ENCODE peak calls at places on chromosomes 12 and 14, in four cellular contexts. W is HepG2, Y is HCT116, R is H1. C is an unnamed sample. For H3K36me3, the result is how much of the 10 kb centered on the place peaks cover.

GRCh38 chr12:127664901-127665300 is 602.1 kb upstream of the TMEM132C start:
- DNase-seq in R (no peak), W (no peak), Y (no peak), C (no peak)

GRCh38 chr12:79691299-79692248 is 810 bp upstream of the PAWR start:
- DNase-seq in W (peak), Y (no peak), R (no peak), C (peak)

GRCh38 chr14:51539571-51540037 is 112.1 kb upstream of the FRMD6 start:
- DNase-seq in R (no peak), W (no peak), Y (no peak), C (no peak)

GRCh38 chr14:50947446-50947845 is 3.2 kb upstream of the PYGL start:
- DNase-seq in R (no peak), W (peak), Y (no peak), C (no peak)

GRCh38 chr12:90460681-90461080 is 494.3 kb downstream of the CCER1 start:
- DNase-seq in Y (no peak), W (no peak), R (no peak), C (no peak)

GRCh38 chr12:117850048-117850447 is 118.7 kb downstream of the KSR2 start:
- DNase-seq in W (peak), R (peak), Y (peak), C (no peak)

GRCh38 chr12:119259483-119259882 is 75.0 kb upstream of the CCDC60 start:
- DNase-seq in R (no peak), W (no peak), Y (no peak), C (no peak)

GRCh38 chr12:115020091-115020490 is 336.1 kb upstream of the TBX3 start:
- DNase-seq in W (no peak), Y (no peak), R (no peak), C (no peak)

DNA sequence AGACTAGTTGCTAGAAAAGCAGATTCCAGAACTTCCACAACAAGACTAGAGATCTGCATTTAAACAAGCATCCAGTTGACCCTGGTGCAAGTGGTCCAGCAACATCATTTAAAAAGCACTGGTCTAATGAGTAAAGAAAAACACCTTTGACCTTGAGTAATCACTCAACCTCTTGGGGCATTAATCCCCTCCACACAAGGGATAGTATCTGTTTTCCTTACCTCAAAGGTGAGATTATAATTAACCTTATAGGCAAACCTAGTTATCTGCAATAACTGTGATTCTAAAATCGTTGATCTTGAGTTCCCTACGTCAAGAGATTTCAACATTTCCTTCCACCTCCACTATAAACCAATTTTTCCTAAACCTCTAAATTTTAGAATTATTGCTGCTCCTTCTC is 1.1 kb downstream of the KDM5A start:
- DNase-seq in R (no peak), W (no peak), Y (no peak), C (no peak)
- H3K27ac ChIP-seq in R (no peak), W (peak), Y (peak), C (peak)

GRCh38 chr14:95452890-95453712 is 63.3 kb downstream of the SYNE3 start:
- DNase-seq in W (peak), R (no peak), Y (no peak), C (no peak)
- H3K36me3 ChIP-seq in W (under half), R (under half), Y (under half), C (under half)

GRCh38 chr12:131380961-131381705 is 329.8 kb upstream of the SFSWAP start:
- DNase-seq in Y (no peak), W (no peak), R (peak), C (no peak)
- TF ChIP-seq SIN3A in Y (no peak), W (no peak), R (no peak), C (no peak)

GRCh38 chr14:69685217-69685616 is 73.8 kb downstream of the SUSD6 start:
- DNase-seq in Y (no peak), W (no peak), R (no peak), C (peak)

GRCh38 chr14:69682607-69683263 is 71.3 kb downstream of the SUSD6 start:
- DNase-seq in Y (no peak), R (no peak), W (peak), C (no peak)

GRCh38 chr14:69685716-69686115 is 74.3 kb downstream of the SUSD6 start:
- DNase-seq in Y (no peak), R (no peak), W (peak), C (no peak)

GRCh38 chr14:69684461-69685183 is 73.2 kb downstream of the SUSD6 start:
- DNase-seq in W (no peak), R (no peak), Y (no peak), C (no peak)

GRCh38 chr14:69683971-69684370 is 72.6 kb downstream of the SUSD6 start:
- DNase-seq in Y (no peak), R (no peak), W (no peak), C (no peak)
- H3K27ac ChIP-seq in Y (no peak), R (no peak), W (no peak), C (no peak)

DNA sequence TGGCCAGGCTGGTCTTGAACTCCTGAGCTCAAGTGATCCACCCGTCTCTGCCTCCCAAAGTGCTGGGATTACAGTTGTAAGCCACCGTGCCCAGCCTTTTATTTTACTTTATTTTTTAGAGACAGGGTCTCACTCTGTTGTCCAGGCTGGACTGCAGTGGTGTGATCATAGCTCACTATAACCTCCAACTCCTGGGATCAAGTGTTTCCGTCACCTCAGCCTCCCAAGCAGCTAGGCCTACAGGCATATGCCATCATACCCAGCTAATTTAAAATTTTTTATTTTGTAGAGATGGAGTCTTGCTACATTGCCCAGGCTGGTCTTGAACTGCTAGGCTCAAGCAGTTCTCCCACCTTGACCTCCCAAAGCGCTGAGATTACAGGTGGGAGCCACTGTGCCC is 3.7 kb downstream of the TPCN1 start:
- DNase-seq in Y (no peak), W (no peak), R (no peak), C (no peak)
- H3K36me3 ChIP-seq in Y (under half), W (under half), R (under half), C (under half)

GRCh38 chr14:60249321-60250251 is 565 bp downstream of the PPM1A start:
- DNase-seq in R (peak), Y (peak), W (peak), C (no peak)
- TF ChIP-seq SIN3A in R (no peak), Y (no peak), W (no peak), C (peak)

DNA sequence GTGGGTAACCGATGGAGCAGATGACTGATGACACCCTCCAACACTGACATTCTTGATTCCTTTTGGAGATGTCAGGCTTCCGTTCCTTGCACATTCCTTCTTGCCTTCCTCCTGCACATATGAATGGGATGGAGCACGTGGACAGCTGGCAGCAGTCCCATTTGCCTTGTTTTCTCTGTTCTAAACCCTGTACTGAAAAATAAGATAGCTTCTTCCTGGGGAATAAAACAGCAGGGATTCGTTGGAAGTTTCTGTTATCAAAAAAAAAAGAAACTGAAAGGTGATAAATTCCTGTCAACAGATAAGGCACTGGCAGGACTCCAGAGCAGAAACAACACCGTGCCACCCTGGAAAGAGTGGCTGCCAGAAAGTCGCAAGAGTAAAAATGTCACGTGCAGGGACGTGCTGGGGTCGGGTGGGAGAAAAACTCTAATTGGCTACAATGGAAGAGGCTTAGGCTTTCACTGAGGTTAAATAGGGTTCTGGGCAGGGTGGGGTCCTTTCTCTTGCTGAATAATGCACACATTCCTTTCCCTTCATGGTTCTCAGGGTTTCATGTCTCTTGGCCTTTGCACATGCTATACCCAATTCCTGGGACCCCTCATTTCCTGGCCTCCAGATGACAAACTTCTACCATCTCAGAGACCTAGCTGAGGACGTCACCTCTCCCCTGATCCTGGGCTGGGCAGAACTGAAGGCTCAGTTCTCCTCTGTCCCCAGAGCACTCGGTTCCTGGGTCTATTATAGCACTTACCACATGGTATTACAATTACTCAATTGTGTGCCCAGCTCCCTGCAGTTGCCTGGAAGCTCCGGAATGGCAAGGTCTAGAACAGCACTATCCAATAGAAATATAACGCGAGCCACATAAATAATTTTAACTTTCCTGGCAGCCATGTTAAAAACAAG is 7.0 kb upstream of the NUAK1 start:
- DNase-seq in W (no peak), R (no peak), Y (no peak), C (no peak)
- H3K27ac ChIP-seq in W (no peak), R (no peak), Y (no peak), C (peak)

GRCh38 chr14:103915616-103916015 is 12.6 kb upstream of the TDRD9 start:
- DNase-seq in Y (no peak), R (no peak), W (no peak), C (no peak)
- H3K36me3 ChIP-seq in Y (under half), R (under half), W (half or more), C (under half)

GRCh38 chr14:59026086-59026485 is 162.4 kb upstream of the DAAM1 start:
- DNase-seq in R (no peak), Y (no peak), W (no peak), C (no peak)
- TF ChIP-seq SIN3A in R (no peak), Y (no peak), W (no peak), C (no peak)

GRCh38 chr14:105168093-105168420 is 519 bp downstream of the JAG2 start:
- DNase-seq in Y (no peak), R (no peak), W (no peak), C (no peak)
- H3K27ac ChIP-seq in Y (peak), R (no peak), W (no peak), C (no peak)